ENCODE peak calls at places on chromosomes 11 and 22, in ten cellular contexts. One of them, this sample, is unnamed.

GRCh38 chr22:47623056-47623739 is 860.7 kb downstream of the TBC1D22A start:
- DNase-seq in stimulated activated CD4-positive, alpha-beta T cell treated with anti-CD3 and anti-CD28 coated beads, TNF-alpha, amount 100 ng/mL, for 4 hours: no peak
- DNase-seq in EL: no peak
- DNase-seq in activated T-cell treated with anti-CD3 and anti-CD28 coated beads, Interleukin-2, amount 50 U/mL, for 72 hours: no peak
- DNase-seq in osteocyte: peak; percentile 80
- DNase-seq in HT1080: no peak
- DNase-seq in AG10803: no peak
- DNase-seq in hippocampal formation: no peak
- DNase-seq in LoVo: no peak
- DNase-seq in hypothalamus: no peak
- DNase-seq in this sample: no peak

GRCh38 chr11:90669094-90669493 is 446.2 kb upstream of the CHORDC1 start:
- DNase-seq in stimulated activated CD4-positive, alpha-beta T cell treated with anti-CD3 and anti-CD28 coated beads, TNF-alpha, amount 100 ng/mL, for 4 hours: no peak
- DNase-seq in EL: no peak
- DNase-seq in activated T-cell treated with anti-CD3 and anti-CD28 coated beads, Interleukin-2, amount 50 U/mL, for 72 hours: no peak
- DNase-seq in osteocyte: no peak
- DNase-seq in HT1080: no peak
- DNase-seq in AG10803: no peak
- DNase-seq in hippocampal formation: no peak
- DNase-seq in LoVo: no peak
- DNase-seq in hypothalamus: no peak
- DNase-seq in this sample: no peak

GRCh38 chr11:73463359-73463758 is 87.2 kb downstream of the RELT start:
- DNase-seq in stimulated activated CD4-positive, alpha-beta T cell treated with anti-CD3 and anti-CD28 coated beads, TNF-alpha, amount 100 ng/mL, for 4 hours: no peak
- DNase-seq in EL: peak; percentile 22
- DNase-seq in activated T-cell treated with anti-CD3 and anti-CD28 coated beads, Interleukin-2, amount 50 U/mL, for 72 hours: no peak
- DNase-seq in osteocyte: no peak
- DNase-seq in HT1080: peak; percentile 26
- DNase-seq in AG10803: peak; percentile 71
- DNase-seq in hippocampal formation: no peak
- DNase-seq in LoVo: no peak
- DNase-seq in hypothalamus: no peak
- DNase-seq in this sample: no peak

GRCh38 chr22:39179841-39180335 is 27.4 kb upstream of the CBX7 start:
- DNase-seq in stimulated activated CD4-positive, alpha-beta T cell treated with anti-CD3 and anti-CD28 coated beads, TNF-alpha, amount 100 ng/mL, for 4 hours: no peak
- DNase-seq in EL: no peak
- DNase-seq in activated T-cell treated with anti-CD3 and anti-CD28 coated beads, Interleukin-2, amount 50 U/mL, for 72 hours: no peak
- DNase-seq in osteocyte: no peak
- DNase-seq in HT1080: no peak
- DNase-seq in AG10803: no peak
- DNase-seq in hippocampal formation: no peak
- DNase-seq in LoVo: no peak
- DNase-seq in hypothalamus: no peak
- DNase-seq in this sample: no peak

GRCh38 chr11:77213589-77214428 is 85.8 kb downstream of the MYO7A start:
- DNase-seq in stimulated activated CD4-positive, alpha-beta T cell treated with anti-CD3 and anti-CD28 coated beads, TNF-alpha, amount 100 ng/mL, for 4 hours: no peak
- DNase-seq in EL: no peak
- DNase-seq in activated T-cell treated with anti-CD3 and anti-CD28 coated beads, Interleukin-2, amount 50 U/mL, for 72 hours: no peak
- DNase-seq in osteocyte: peak; percentile 67
- DNase-seq in HT1080: no peak
- DNase-seq in AG10803: no peak
- DNase-seq in hippocampal formation: no peak
- DNase-seq in LoVo: no peak
- DNase-seq in hypothalamus: no peak
- DNase-seq in this sample: no peak

GRCh38 chr22:31899661-31900060 is 44.7 kb upstream of the YWHAH start:
- DNase-seq in stimulated activated CD4-positive, alpha-beta T cell treated with anti-CD3 and anti-CD28 coated beads, TNF-alpha, amount 100 ng/mL, for 4 hours: no peak
- DNase-seq in EL: no peak
- DNase-seq in activated T-cell treated with anti-CD3 and anti-CD28 coated beads, Interleukin-2, amount 50 U/mL, for 72 hours: no peak
- DNase-seq in osteocyte: no peak
- DNase-seq in HT1080: no peak
- DNase-seq in AG10803: no peak
- DNase-seq in hippocampal formation: no peak
- DNase-seq in LoVo: no peak
- DNase-seq in hypothalamus: no peak
- DNase-seq in this sample: no peak

GRCh38 chr11:66727282-66727882 is 1.6 kb downstream of the SPTBN2 start:
- DNase-seq in stimulated activated CD4-positive, alpha-beta T cell treated with anti-CD3 and anti-CD28 coated beads, TNF-alpha, amount 100 ng/mL, for 4 hours: no peak
- DNase-seq in EL: peak; percentile 31
- DNase-seq in activated T-cell treated with anti-CD3 and anti-CD28 coated beads, Interleukin-2, amount 50 U/mL, for 72 hours: peak; percentile 42
- DNase-seq in osteocyte: no peak
- DNase-seq in HT1080: peak; percentile 38
- DNase-seq in AG10803: no peak
- DNase-seq in hippocampal formation: peak; percentile 27
- DNase-seq in LoVo: peak; percentile 27
- DNase-seq in hypothalamus: peak; percentile 26
- DNase-seq in this sample: no peak

GRCh38 chr11:122731500-122731913 is 76.0 kb downstream of the UBASH3B start:
- DNase-seq in stimulated activated CD4-positive, alpha-beta T cell treated with anti-CD3 and anti-CD28 coated beads, TNF-alpha, amount 100 ng/mL, for 4 hours: no peak
- DNase-seq in EL: peak; percentile 82
- DNase-seq in activated T-cell treated with anti-CD3 and anti-CD28 coated beads, Interleukin-2, amount 50 U/mL, for 72 hours: no peak
- DNase-seq in osteocyte: no peak
- DNase-seq in HT1080: no peak
- DNase-seq in AG10803: peak; percentile 71
- DNase-seq in hippocampal formation: no peak
- DNase-seq in LoVo: no peak
- DNase-seq in hypothalamus: no peak
- DNase-seq in this sample: no peak

GRCh38 chr11:8335683-8336082 is 72.0 kb upstream of the LMO1 start:
- DNase-seq in stimulated activated CD4-positive, alpha-beta T cell treated with anti-CD3 and anti-CD28 coated beads, TNF-alpha, amount 100 ng/mL, for 4 hours: no peak
- DNase-seq in EL: peak; percentile 38
- DNase-seq in activated T-cell treated with anti-CD3 and anti-CD28 coated beads, Interleukin-2, amount 50 U/mL, for 72 hours: no peak
- DNase-seq in osteocyte: no peak
- DNase-seq in HT1080: no peak
- DNase-seq in AG10803: peak; percentile 7
- DNase-seq in hippocampal formation: no peak
- DNase-seq in LoVo: no peak
- DNase-seq in hypothalamus: no peak
- DNase-seq in this sample: no peak

GRCh38 chr11:112085822-112086421 is 634 bp downstream of the TIMM8B start:
- DNase-seq in stimulated activated CD4-positive, alpha-beta T cell treated with anti-CD3 and anti-CD28 coated beads, TNF-alpha, amount 100 ng/mL, for 4 hours: peak; percentile 11
- DNase-seq in EL: peak; percentile 40
- DNase-seq in activated T-cell treated with anti-CD3 and anti-CD28 coated beads, Interleukin-2, amount 50 U/mL, for 72 hours: peak; percentile 56
- DNase-seq in osteocyte: no peak
- DNase-seq in HT1080: no peak
- DNase-seq in AG10803: peak; percentile 18
- DNase-seq in hippocampal formation: peak; percentile 36
- DNase-seq in LoVo: peak; percentile 13
- DNase-seq in hypothalamus: no peak
- DNase-seq in this sample: peak; percentile 7

GRCh38 chr11:106152013-106152412 is 74.6 kb downstream of the AASDHPPT start:
- DNase-seq in stimulated activated CD4-positive, alpha-beta T cell treated with anti-CD3 and anti-CD28 coated beads, TNF-alpha, amount 100 ng/mL, for 4 hours: no peak
- DNase-seq in EL: peak; percentile 42
- DNase-seq in activated T-cell treated with anti-CD3 and anti-CD28 coated beads, Interleukin-2, amount 50 U/mL, for 72 hours: no peak
- DNase-seq in osteocyte: no peak
- DNase-seq in HT1080: peak; percentile 44
- DNase-seq in AG10803: peak; percentile 37
- DNase-seq in hippocampal formation: no peak
- DNase-seq in LoVo: peak; percentile 16
- DNase-seq in hypothalamus: no peak
- DNase-seq in this sample: no peak

GRCh38 chr11:130371004-130371590 is 56.4 kb upstream of the ZBTB44 start:
- DNase-seq in stimulated activated CD4-positive, alpha-beta T cell treated with anti-CD3 and anti-CD28 coated beads, TNF-alpha, amount 100 ng/mL, for 4 hours: no peak
- DNase-seq in EL: no peak
- DNase-seq in activated T-cell treated with anti-CD3 and anti-CD28 coated beads, Interleukin-2, amount 50 U/mL, for 72 hours: no peak
- DNase-seq in osteocyte: no peak
- DNase-seq in HT1080: no peak
- DNase-seq in AG10803: no peak
- DNase-seq in hippocampal formation: no peak
- DNase-seq in LoVo: no peak
- DNase-seq in hypothalamus: no peak
- DNase-seq in this sample: no peak

GRCh38 chr11:60528465-60528864 is 13.3 kb downstream of the MS4A13 start:
- DNase-seq in stimulated activated CD4-positive, alpha-beta T cell treated with anti-CD3 and anti-CD28 coated beads, TNF-alpha, amount 100 ng/mL, for 4 hours: no peak
- DNase-seq in EL: no peak
- DNase-seq in activated T-cell treated with anti-CD3 and anti-CD28 coated beads, Interleukin-2, amount 50 U/mL, for 72 hours: no peak
- DNase-seq in osteocyte: no peak
- DNase-seq in HT1080: no peak
- DNase-seq in AG10803: no peak
- DNase-seq in hippocampal formation: no peak
- DNase-seq in LoVo: no peak
- DNase-seq in hypothalamus: no peak
- DNase-seq in this sample: no peak

GRCh38 chr11:783581-784015 is 6.3 kb downstream of the CEND1 start:
- DNase-seq in stimulated activated CD4-positive, alpha-beta T cell treated with anti-CD3 and anti-CD28 coated beads, TNF-alpha, amount 100 ng/mL, for 4 hours: no peak
- DNase-seq in EL: peak; percentile 84
- DNase-seq in activated T-cell treated with anti-CD3 and anti-CD28 coated beads, Interleukin-2, amount 50 U/mL, for 72 hours: no peak
- DNase-seq in osteocyte: peak; percentile 91
- DNase-seq in HT1080: no peak
- DNase-seq in AG10803: peak; percentile 90
- DNase-seq in hippocampal formation: peak; percentile 66
- DNase-seq in LoVo: no peak
- DNase-seq in hypothalamus: peak; percentile 86
- DNase-seq in this sample: peak; percentile 17

GRCh38 chr22:27474711-27475547 is 326.6 kb downstream of the MN1 start:
- DNase-seq in stimulated activated CD4-positive, alpha-beta T cell treated with anti-CD3 and anti-CD28 coated beads, TNF-alpha, amount 100 ng/mL, for 4 hours: no peak
- DNase-seq in EL: peak; percentile 97
- DNase-seq in activated T-cell treated with anti-CD3 and anti-CD28 coated beads, Interleukin-2, amount 50 U/mL, for 72 hours: no peak
- DNase-seq in osteocyte: peak; percentile 88
- DNase-seq in HT1080: peak; percentile 98
- DNase-seq in AG10803: peak; percentile 93
- DNase-seq in hippocampal formation: no peak
- DNase-seq in LoVo: peak; percentile 56
- DNase-seq in hypothalamus: no peak
- DNase-seq in this sample: no peak

GRCh38 chr11:64790205-64791095 is 12.1 kb upstream of the SF1 start:
- DNase-seq in stimulated activated CD4-positive, alpha-beta T cell treated with anti-CD3 and anti-CD28 coated beads, TNF-alpha, amount 100 ng/mL, for 4 hours: no peak
- DNase-seq in EL: no peak
- DNase-seq in activated T-cell treated with anti-CD3 and anti-CD28 coated beads, Interleukin-2, amount 50 U/mL, for 72 hours: no peak
- DNase-seq in osteocyte: no peak
- DNase-seq in HT1080: no peak
- DNase-seq in AG10803: no peak
- DNase-seq in hippocampal formation: no peak
- DNase-seq in LoVo: no peak
- DNase-seq in hypothalamus: no peak
- DNase-seq in this sample: no peak

GRCh38 chr11:74081428-74081827 is 72.5 kb upstream of the UCP3 start:
- DNase-seq in stimulated activated CD4-positive, alpha-beta T cell treated with anti-CD3 and anti-CD28 coated beads, TNF-alpha, amount 100 ng/mL, for 4 hours: no peak
- DNase-seq in EL: no peak
- DNase-seq in activated T-cell treated with anti-CD3 and anti-CD28 coated beads, Interleukin-2, amount 50 U/mL, for 72 hours: no peak
- DNase-seq in osteocyte: no peak
- DNase-seq in HT1080: no peak
- DNase-seq in AG10803: no peak
- DNase-seq in hippocampal formation: no peak
- DNase-seq in LoVo: no peak
- DNase-seq in hypothalamus: no peak
- DNase-seq in this sample: no peak

GRCh38 chr11:13335319-13335718 is 57.7 kb downstream of the BMAL1 start:
- DNase-seq in stimulated activated CD4-positive, alpha-beta T cell treated with anti-CD3 and anti-CD28 coated beads, TNF-alpha, amount 100 ng/mL, for 4 hours: peak; percentile 41
- DNase-seq in EL: peak; percentile 76
- DNase-seq in activated T-cell treated with anti-CD3 and anti-CD28 coated beads, Interleukin-2, amount 50 U/mL, for 72 hours: peak; percentile 66
- DNase-seq in osteocyte: no peak
- DNase-seq in HT1080: peak; percentile 69
- DNase-seq in AG10803: peak; percentile 90
- DNase-seq in hippocampal formation: no peak
- DNase-seq in LoVo: peak; percentile 35
- DNase-seq in hypothalamus: peak; percentile 48
- DNase-seq in this sample: peak; percentile 82

GRCh38 chr11:94801866-94802460 is 33.8 kb downstream of the AMOTL1 start:
- DNase-seq in stimulated activated CD4-positive, alpha-beta T cell treated with anti-CD3 and anti-CD28 coated beads, TNF-alpha, amount 100 ng/mL, for 4 hours: no peak
- DNase-seq in EL: no peak
- DNase-seq in activated T-cell treated with anti-CD3 and anti-CD28 coated beads, Interleukin-2, amount 50 U/mL, for 72 hours: no peak
- DNase-seq in osteocyte: no peak
- DNase-seq in HT1080: no peak
- DNase-seq in AG10803: no peak
- DNase-seq in hippocampal formation: no peak
- DNase-seq in LoVo: no peak
- DNase-seq in hypothalamus: no peak
- DNase-seq in this sample: no peak

GRCh38 chr11:105111145-105111944 is 28.2 kb downstream of the CARD18 start:
- DNase-seq in stimulated activated CD4-positive, alpha-beta T cell treated with anti-CD3 and anti-CD28 coated beads, TNF-alpha, amount 100 ng/mL, for 4 hours: no peak
- DNase-seq in EL: no peak
- DNase-seq in activated T-cell treated with anti-CD3 and anti-CD28 coated beads, Interleukin-2, amount 50 U/mL, for 72 hours: no peak
- DNase-seq in osteocyte: no peak
- DNase-seq in HT1080: no peak
- DNase-seq in AG10803: no peak
- DNase-seq in hippocampal formation: no peak
- DNase-seq in LoVo: no peak
- DNase-seq in hypothalamus: no peak
- DNase-seq in this sample: no peak

GRCh38 chr11:46920709-46921108 is 2.4 kb upstream of the LRP4 start:
- DNase-seq in stimulated activated CD4-positive, alpha-beta T cell treated with anti-CD3 and anti-CD28 coated beads, TNF-alpha, amount 100 ng/mL, for 4 hours: no peak
- DNase-seq in EL: peak; percentile 97
- DNase-seq in activated T-cell treated with anti-CD3 and anti-CD28 coated beads, Interleukin-2, amount 50 U/mL, for 72 hours: no peak
- DNase-seq in osteocyte: no peak
- DNase-seq in HT1080: peak; percentile 97
- DNase-seq in AG10803: peak; percentile 98
- DNase-seq in hippocampal formation: no peak
- DNase-seq in LoVo: no peak
- DNase-seq in hypothalamus: peak; percentile 45
- DNase-seq in this sample: peak; percentile 61

GRCh38 chr11:121520243-121521144 is 67.7 kb upstream of the SORL1-AS1 start:
- DNase-seq in stimulated activated CD4-positive, alpha-beta T cell treated with anti-CD3 and anti-CD28 coated beads, TNF-alpha, amount 100 ng/mL, for 4 hours: no peak
- DNase-seq in EL: peak; percentile 57
- DNase-seq in activated T-cell treated with anti-CD3 and anti-CD28 coated beads, Interleukin-2, amount 50 U/mL, for 72 hours: no peak
- DNase-seq in osteocyte: no peak
- DNase-seq in HT1080: peak; percentile 62
- DNase-seq in AG10803: peak; percentile 91
- DNase-seq in hippocampal formation: no peak
- DNase-seq in LoVo: no peak
- DNase-seq in hypothalamus: no peak
- DNase-seq in this sample: no peak